ENCODE peak calls at places on chromosomes 4 and X, in seven cellular contexts. C is right lobe of liver, L is gastrocnemius medialis, I is suprapubic skin, S is heart left ventricle, Y is transverse colon, U is upper lobe of left lung. T is an unnamed sample.

GRCh38 chrX:1555370-1555769 is 18.4 kb upstream of the P2RY8 start:
- DNase-seq in C (no peak), L (no peak), I (peak; percentile 18), S (no peak), Y (no peak), U (no peak), T (no peak)

GRCh38 chr4:114208747-114209146 is 229.3 kb upstream of the ARSJ start:
- DNase-seq in C (no peak), L (no peak), I (no peak), S (no peak), Y (no peak), U (no peak), T (no peak)

GRCh38 chrX:135591871-135592270 is 71.4 kb downstream of the INTS6L start:
- DNase-seq in C (no peak), L (no peak), I (no peak), S (no peak), Y (no peak), U (no peak), T (no peak)

GRCh38 chrX:143854006-143854405 is 29.9 kb upstream of the UBE2NL start:
- DNase-seq in C (no peak), L (no peak), I (no peak), S (no peak), Y (no peak), U (no peak), T (no peak)

GRCh38 chr4:17447675-17448298 is 64.1 kb downstream of the QDPR start:
- DNase-seq in C (no peak), L (no peak), I (no peak), S (no peak), Y (peak; percentile 27), U (no peak), T (no peak)

GRCh38 chrX:1483843-1484637 is 31.3 kb upstream of the ASMTL start:
- DNase-seq in C (no peak), L (no peak), I (peak; percentile 15), S (no peak), Y (no peak), U (no peak), T (no peak)

GRCh38 chr4:11698846-11699590 is 270.3 kb upstream of the HS3ST1 start:
- DNase-seq in C (no peak), L (no peak), I (no peak), S (no peak), Y (no peak), U (no peak), T (no peak)

GRCh38 chr4:138037716-138038115 is 204.4 kb downstream of the SLC7A11 start:
- DNase-seq in C (no peak), L (no peak), I (no peak), S (no peak), Y (no peak), U (no peak), T (no peak)

GRCh38 chr4:2330119-2331042 is 68.5 kb upstream of the MXD4 start:
- DNase-seq in C (no peak), L (no peak), I (no peak), S (no peak), Y (no peak), U (no peak), T (no peak)

GRCh38 chrX:2552621-2553297 is 52.0 kb upstream of the DHRSX start:
- DNase-seq in C (no peak), L (no peak), I (no peak), S (no peak), Y (no peak), U (no peak), T (no peak)

GRCh38 chr4:26484538-26484937 is 5.7 kb downstream of the CCKAR start:
- DNase-seq in C (no peak), L (no peak), I (no peak), S (no peak), Y (no peak), U (no peak), T (no peak)

GRCh38 chr4:7051905-7052304 is 8.7 kb downstream of the TADA2B start:
- DNase-seq in C (no peak), L (no peak), I (no peak), S (no peak), Y (no peak), U (no peak), T (no peak)

GRCh38 chr4:61443813-61444510 is 243.8 kb downstream of the ADGRL3 start:
- DNase-seq in C (no peak), L (no peak), I (no peak), S (no peak), Y (no peak), U (no peak), T (no peak)

GRCh38 chrX:72208126-72208525 is 26.6 kb downstream of the PIN4 start:
- DNase-seq in C (no peak), L (no peak), I (no peak), S (no peak), Y (no peak), U (no peak), T (no peak)

GRCh38 chrX:154761977-154762528 is 611 bp upstream of the DKC1 start:
- DNase-seq in C (peak; percentile 45), L (no peak), I (no peak), S (no peak), Y (peak; percentile 34), U (no peak), T (no peak)

GRCh38 chrX:109716431-109717028 is 16.5 kb downstream of the ACSL4 start:
- DNase-seq in C (no peak), L (no peak), I (no peak), S (no peak), Y (no peak), U (no peak), T (no peak)

GRCh38 chr4:52126946-52127345 is 75.8 kb downstream of the SPATA18 start:
- DNase-seq in C (no peak), L (no peak), I (no peak), S (no peak), Y (no peak), U (no peak), T (no peak)

GRCh38 chr4:167555338-167556022 is 321.2 kb upstream of the SPOCK3 start:
- DNase-seq in C (no peak), L (no peak), I (no peak), S (no peak), Y (no peak), U (no peak), T (no peak)

GRCh38 chr4:141898336-141898735 is 262.0 kb downstream of the IL15 start:
- DNase-seq in C (no peak), L (no peak), I (no peak), S (no peak), Y (no peak), U (no peak), T (no peak)

GRCh38 chr4:8305851-8306361 is 36.4 kb downstream of the HTRA3 start:
- DNase-seq in C (no peak), L (no peak), I (peak; percentile 71), S (peak; percentile 75), Y (peak; percentile 8), U (peak; percentile 19), T (no peak)

GRCh38 chrX:31658360-31658759 is 586.5 kb upstream of the FTHL17 start:
- DNase-seq in C (no peak), L (no peak), I (no peak), S (no peak), Y (no peak), U (no peak), T (no peak)

GRCh38 chr4:103091601-103092223 is 7.9 kb downstream of the BDH2 start:
- DNase-seq in C (no peak), L (no peak), I (no peak), S (no peak), Y (peak; percentile 15), U (no peak), T (no peak)

GRCh38 chrX:77733342-77733741 is 52.7 kb downstream of the ATRX start:
- DNase-seq in C (no peak), L (no peak), I (no peak), S (no peak), Y (no peak), U (no peak), T (no peak)

GRCh38 chrX:77731821-77732419 is 54.1 kb downstream of the ATRX start:
- DNase-seq in C (no peak), L (no peak), I (no peak), S (no peak), Y (no peak), U (no peak), T (no peak)
- TF ChIP-seq POLR2A in C (no peak), L (no peak), I (no peak), S (no peak), Y (no peak), U (no peak), T (no peak)

DNA sequence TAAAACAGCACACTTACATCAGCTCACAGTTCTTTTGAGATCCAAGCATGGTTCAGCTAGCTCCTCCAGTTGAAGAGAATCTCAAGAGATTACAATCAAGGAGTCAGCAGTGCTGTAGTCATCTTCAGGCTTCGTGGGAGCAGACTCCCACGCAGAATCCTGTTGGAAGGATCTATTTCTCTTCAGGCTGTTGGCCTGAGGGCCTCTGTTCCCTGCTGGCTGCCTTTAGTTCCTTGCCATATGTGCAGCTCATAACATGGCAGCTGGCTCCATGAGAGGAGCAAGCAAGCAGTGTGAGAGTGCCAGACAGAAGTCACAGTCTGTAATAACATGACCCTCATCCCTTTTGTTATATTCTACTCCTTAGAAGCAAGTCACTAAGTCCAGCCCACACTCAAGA is 168.6 kb downstream of the COX18 start:
- DNase-seq in C (no peak), L (no peak), I (no peak), S (no peak), Y (no peak), U (no peak), T (no peak)
- H3K4me1 ChIP-seq in C (no peaks in the 10 kb centered on the region), L (no peaks in the 10 kb centered on the region), I (peaks cover 8% of the 10 kb centered on the region), S (peaks cover 9% of the 10 kb centered on the region), Y (no peaks in the 10 kb centered on the region), U (no peaks in the 10 kb centered on the region), T (no peaks in the 10 kb centered on the region)

DNA sequence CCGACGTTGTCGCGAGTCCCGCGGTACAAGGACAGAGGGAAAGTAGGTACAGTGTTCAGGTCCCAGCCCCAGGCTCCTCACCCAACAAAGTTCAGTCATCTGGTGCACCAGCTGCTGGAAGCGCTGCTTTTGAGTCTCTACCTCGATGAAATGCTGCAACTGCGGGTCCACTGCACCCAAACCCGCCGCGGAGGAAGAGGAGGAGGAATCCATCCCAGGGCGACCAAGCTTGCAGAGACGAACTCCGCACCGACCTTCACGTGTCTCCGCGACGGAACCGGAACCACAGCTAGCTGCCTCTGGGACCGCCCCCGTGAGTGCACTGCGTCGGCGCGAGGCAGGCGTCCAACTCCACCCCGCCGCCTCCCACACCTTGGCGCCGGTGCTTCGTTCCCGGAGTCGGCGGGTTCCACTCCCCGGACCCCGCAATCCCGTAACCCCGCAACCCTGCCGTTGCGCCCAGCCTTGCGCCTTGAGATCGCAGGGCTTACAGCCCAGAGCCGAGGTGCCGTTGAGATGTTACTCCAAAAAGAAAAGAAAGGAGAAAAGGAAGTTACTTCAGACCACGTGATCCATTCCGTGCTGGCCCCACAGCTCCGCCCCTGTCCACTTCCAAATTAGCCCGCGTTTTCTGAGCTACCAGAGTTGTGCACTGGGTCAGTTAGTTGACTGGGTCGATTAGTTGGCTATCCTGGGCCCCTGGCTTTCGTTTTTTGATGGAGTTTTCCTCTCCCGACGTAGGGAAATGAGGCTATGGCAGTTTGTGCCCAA is at the start of gene TIMM8A:
- DNase-seq in C (peak; percentile 83), L (peak; percentile 75), I (peak; percentile 84), S (peak; percentile 88), Y (peak; percentile 85), U (peak; percentile 81), T (peak; percentile 67)
- TF ChIP-seq POLR2A in C (peak; percentile 51), L (peak; percentile 53), I (no peak), S (peak; percentile 43), Y (peak; percentile 66), U (no peak), T (no peak)

DNA sequence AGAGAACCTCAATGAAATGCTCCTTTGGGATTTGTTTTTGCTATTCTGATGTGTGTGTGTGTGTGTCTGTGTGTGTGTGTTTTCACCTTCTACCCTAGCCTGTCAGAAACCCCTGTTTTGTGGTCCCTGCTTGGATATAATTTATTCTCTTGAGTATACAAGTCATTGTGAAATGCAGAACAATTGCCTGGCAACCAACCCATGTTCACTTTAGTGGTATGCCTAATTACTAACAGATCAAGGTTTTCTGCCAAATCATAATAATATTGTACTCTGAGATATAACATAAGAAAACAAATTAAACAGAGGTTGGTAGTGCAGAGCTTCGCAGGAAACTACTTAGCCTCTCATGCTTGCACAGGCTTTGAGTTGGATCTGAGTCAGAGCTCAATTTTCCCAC is 7.0 kb upstream of the TET2 start:
- DNase-seq in C (no peak), L (no peak), I (no peak), S (no peak), Y (no peak), U (no peak), T (no peak)
- H3K4me1 ChIP-seq in C (no peaks in the 10 kb centered on the region), L (no peaks in the 10 kb centered on the region), I (peaks cover 2% of the 10 kb centered on the region), S (no peaks in the 10 kb centered on the region), Y (peaks cover 6% of the 10 kb centered on the region), U (no peaks in the 10 kb centered on the region), T (no peaks in the 10 kb centered on the region)